ENCODE peak calls at places on chromosome 19, in five cellular contexts. One of them, this sample, is unnamed.

GRCh38 chr19:10761443-10762242 is 43.8 kb downstream of the DNM2 start:
- DNase-seq in K562: no peak
- DNase-seq in GM12878: no peak
- DNase-seq in H1: no peak
- DNase-seq in HCT116: no peak
- DNase-seq in this sample: no peak

GRCh38 chr19:11359421-11359820 is 4.2 kb downstream of the PLPPR2 start:
- DNase-seq in GM12878: no peak
- DNase-seq in K562: no peak
- DNase-seq in H1: no peak
- DNase-seq in HCT116: no peak
- DNase-seq in this sample: no peak

GRCh38 chr19:47241919-47242644 is 11.1 kb upstream of the BBC3 start:
- DNase-seq in K562: no peak
- DNase-seq in H1: no peak
- DNase-seq in GM12878: no peak
- DNase-seq in HCT116: no peak
- DNase-seq in this sample: no peak

GRCh38 chr19:13149628-13150186 is 468 bp downstream of the STX10 start:
- DNase-seq in H1: peak; percentile 72
- DNase-seq in K562: peak; percentile 51
- DNase-seq in HCT116: no peak
- DNase-seq in GM12878: no peak
- DNase-seq in this sample: peak; percentile 37

GRCh38 chr19:13723206-13723605 is 41.1 kb upstream of the MRI1 start:
- DNase-seq in HCT116: no peak
- DNase-seq in H1: no peak
- DNase-seq in GM12878: no peak
- DNase-seq in K562: no peak
- DNase-seq in this sample: no peak

GRCh38 chr19:56538254-56538760 is 441 bp upstream of the ZFP28 start:
- DNase-seq in K562: no peak
- DNase-seq in GM12878: peak; percentile 3
- DNase-seq in H1: peak; percentile 95
- DNase-seq in HCT116: no peak
- DNase-seq in this sample: no peak

GRCh38 chr19:41531438-41532311 is 44.3 kb upstream of the CEACAM21 start:
- DNase-seq in H1: no peak
- DNase-seq in K562: peak; percentile 72
- DNase-seq in HCT116: no peak
- DNase-seq in GM12878: no peak
- DNase-seq in this sample: no peak

GRCh38 chr19:51417107-51417806 is at the start of gene SIGLEC10:
- DNase-seq in K562: peak; percentile 48
- DNase-seq in HCT116: no peak
- DNase-seq in GM12878: no peak
- DNase-seq in H1: no peak
- DNase-seq in this sample: no peak

GRCh38 chr19:51511353-51511752 is 9.8 kb upstream of the SIGLEC12 start:
- DNase-seq in K562: peak; percentile 64
- DNase-seq in HCT116: peak; percentile 7
- DNase-seq in H1: no peak
- DNase-seq in GM12878: no peak
- DNase-seq in this sample: peak; percentile 12

GRCh38 chr19:4380254-4380727 is 20.1 kb downstream of the SH3GL1 start:
- DNase-seq in HCT116: no peak
- DNase-seq in H1: no peak
- DNase-seq in GM12878: no peak
- DNase-seq in K562: no peak
- DNase-seq in this sample: no peak

GRCh38 chr19:13120817-13121216 is 2.8 kb downstream of the NACC1 start:
- DNase-seq in GM12878: no peak
- DNase-seq in HCT116: no peak
- DNase-seq in H1: no peak
- DNase-seq in K562: no peak
- DNase-seq in this sample: no peak

GRCh38 chr19:30852168-30852567 is 480.0 kb downstream of the ZNF536 start:
- DNase-seq in GM12878: no peak
- DNase-seq in H1: peak; percentile 6
- DNase-seq in HCT116: no peak
- DNase-seq in K562: no peak
- DNase-seq in this sample: no peak
- H2AFZ ChIP-seq in GM12878: no peak overlapping the region
- H2AFZ ChIP-seq in H1: no peak overlapping the region
- H2AFZ ChIP-seq in HCT116: no peak overlapping the region
- H2AFZ ChIP-seq in K562: no peak overlapping the region
- H2AFZ ChIP-seq in this sample: no peak overlapping the region

DNA sequence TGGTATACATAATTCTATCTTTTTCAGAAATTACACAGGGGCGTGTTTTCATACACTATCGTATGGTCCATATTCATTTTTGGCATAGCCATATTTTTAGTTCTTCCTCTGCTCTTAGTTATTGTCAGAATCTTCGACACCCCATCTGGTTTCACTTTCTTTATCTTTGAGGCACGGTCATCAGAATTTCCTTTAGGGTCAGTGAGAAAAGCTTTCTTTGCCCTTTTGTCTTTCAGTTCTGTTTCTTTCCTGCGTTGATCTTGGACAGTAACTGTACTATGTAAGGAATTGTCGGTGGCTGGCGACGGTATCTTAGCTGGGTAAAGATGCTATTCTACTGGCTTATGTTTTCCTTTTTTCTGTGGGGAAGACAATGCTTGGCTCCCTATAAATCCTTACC is 10.6 kb upstream of the KIR2DL4 start:
- DNase-seq in GM12878: peak; percentile 23
- DNase-seq in HCT116: no peak
- DNase-seq in H1: no peak
- DNase-seq in K562: no peak
- DNase-seq in this sample: no peak
- TF ChIP-seq ATF3 in GM12878: no peak
- TF ChIP-seq ATF3 in HCT116: no peak
- TF ChIP-seq ATF3 in H1: no peak
- TF ChIP-seq ATF3 in K562: no peak
- TF ChIP-seq ATF3 in this sample: no peak

DNA sequence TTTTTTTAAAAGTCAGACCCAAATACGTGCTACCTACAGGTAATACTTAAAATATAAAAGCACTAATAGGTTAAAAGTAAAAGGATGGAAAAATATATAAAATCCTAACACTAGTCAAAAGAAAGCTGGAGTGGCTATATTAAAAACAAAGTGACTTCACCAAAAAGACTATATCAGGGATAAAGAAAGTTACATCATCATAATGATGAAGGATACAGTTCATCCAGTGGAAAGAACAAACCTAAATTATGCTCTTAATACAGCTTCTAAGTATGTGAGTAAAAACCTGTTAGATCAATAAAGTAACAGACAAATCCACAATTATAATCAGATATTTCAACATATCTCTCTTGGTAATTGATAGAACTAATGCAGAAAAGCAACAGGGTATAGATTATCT is 1.1 kb upstream of the ZNF780B start:
- DNase-seq in GM12878: no peak
- DNase-seq in HCT116: no peak
- DNase-seq in H1: no peak
- DNase-seq in K562: no peak
- DNase-seq in this sample: no peak
- H2AFZ ChIP-seq in GM12878: no peak overlapping the region
- H2AFZ ChIP-seq in HCT116: no peak overlapping the region
- H2AFZ ChIP-seq in H1: no peak overlapping the region
- H2AFZ ChIP-seq in K562: no peak overlapping the region
- H2AFZ ChIP-seq in this sample: no peak overlapping the region

GRCh38 chr19:33442706-33443105 is 69.2 kb downstream of the CEBPG start:
- DNase-seq in GM12878: no peak
- DNase-seq in K562: no peak
- DNase-seq in H1: no peak
- DNase-seq in HCT116: no peak
- DNase-seq in this sample: no peak
- TF ChIP-seq ATF3 in GM12878: no peak
- TF ChIP-seq ATF3 in K562: no peak
- TF ChIP-seq ATF3 in H1: no peak
- TF ChIP-seq ATF3 in HCT116: no peak
- TF ChIP-seq ATF3 in this sample: no peak

DNA sequence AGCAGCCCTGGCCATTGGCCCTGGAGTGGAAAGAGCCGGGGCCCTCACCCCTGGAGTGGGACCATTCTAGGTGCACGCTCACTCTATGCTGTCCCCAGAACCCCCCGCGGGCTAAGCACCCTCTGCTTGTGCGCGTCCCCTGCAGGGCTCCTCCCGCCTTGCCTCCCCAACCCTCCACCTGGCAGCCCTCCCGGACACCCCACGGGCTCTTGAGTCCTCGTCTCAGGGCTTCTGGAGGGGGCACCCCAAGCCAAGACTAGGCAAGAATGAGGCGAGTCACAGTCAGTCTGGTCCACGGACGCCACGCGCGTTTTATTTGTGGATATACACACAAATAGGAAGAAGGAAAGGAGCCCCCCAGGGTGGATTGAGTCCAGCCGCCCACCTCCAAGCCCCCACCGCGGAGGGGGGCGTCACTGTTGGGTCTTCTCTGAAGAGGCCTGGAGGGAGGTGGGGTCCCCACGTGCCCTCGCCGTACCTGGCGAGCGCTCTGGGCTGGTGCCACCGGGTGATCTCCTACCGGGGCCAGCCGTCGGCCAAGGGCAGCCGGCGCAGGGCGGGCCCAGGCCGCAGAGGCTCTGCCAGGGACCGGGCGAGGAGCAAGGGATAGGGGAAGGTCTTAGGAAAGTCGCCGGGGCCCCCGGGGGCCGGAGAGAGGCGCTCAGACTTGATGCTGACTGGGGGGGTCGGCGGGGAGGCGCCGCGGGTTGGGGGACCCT is 7.2 kb upstream of the TMEM161A start:
- DNase-seq in K562: no peak
- DNase-seq in H1: no peak
- DNase-seq in HCT116: no peak
- DNase-seq in GM12878: no peak
- DNase-seq in this sample: no peak
- H2AFZ ChIP-seq in K562: peak overlapping the region; percentile 94
- H2AFZ ChIP-seq in H1: no peak overlapping the region
- H2AFZ ChIP-seq in HCT116: no peak overlapping the region
- H2AFZ ChIP-seq in GM12878: peak overlapping the region; percentile 53
- H2AFZ ChIP-seq in this sample: no peak overlapping the region